ENCODE peak calls at places on chromosomes 4 and X, in four cellular contexts. S is K562, H is A549, G is AG04449. Q is an unnamed sample.

GRCh38 chr4:188417181-188417580 is 277.9 kb downstream of the TRIML1 start:
- DNase-seq in S (no peak), H (peak), G (no peak), Q (no peak)

GRCh38 chr4:178941975-178942374 is 1499.7 kb upstream of the AGA start:
- DNase-seq in S (no peak), H (no peak), G (no peak), Q (no peak)

GRCh38 chr4:16665942-16666586 is 232.4 kb downstream of the LDB2 start:
- DNase-seq in S (no peak), H (no peak), G (no peak), Q (no peak)

GRCh38 chr4:118327554-118328241 is 25.1 kb downstream of the PRSS12 start:
- DNase-seq in S (no peak), H (no peak), G (peak), Q (peak)

GRCh38 chr4:10371869-10372471 is 85.3 kb downstream of the ZNF518B start:
- DNase-seq in S (peak), H (no peak), G (no peak), Q (no peak)

GRCh38 chr4:60396680-60397079 is 803.4 kb upstream of the ADGRL3 start:
- DNase-seq in S (no peak), H (no peak), G (no peak), Q (no peak)

GRCh38 chr4:1772869-1773538 is 20.1 kb upstream of the FGFR3 start:
- DNase-seq in S (no peak), H (no peak), G (no peak), Q (no peak)

GRCh38 chr4:105149771-105150170 is 3.1 kb downstream of the TET2 start:
- DNase-seq in S (no peak), H (no peak), G (no peak), Q (no peak)

GRCh38 chrX:121854614-121854911 is 807.2 kb downstream of the GLUD2 start:
- DNase-seq in S (no peak), H (no peak), G (no peak), Q (no peak)

GRCh38 chr4:25351777-25352421 is 25.2 kb upstream of the ANAPC4 start:
- DNase-seq in S (no peak), H (no peak), G (peak), Q (no peak)

GRCh38 chr4:184810720-184811119 is 15.0 kb downstream of the ACSL1 start:
- DNase-seq in S (no peak), H (no peak), G (no peak), Q (no peak)

GRCh38 chrX:132564026-132564425 is 75.2 kb upstream of the MBNL3 start:
- DNase-seq in S (no peak), H (no peak), G (no peak), Q (no peak)

GRCh38 chr4:139609647-139610046 is 53.6 kb upstream of the SETD7 start:
- DNase-seq in S (no peak), H (peak), G (no peak), Q (peak)

GRCh38 chr4:92952426-92952825 is 648.7 kb downstream of the GRID2 start:
- DNase-seq in S (no peak), H (no peak), G (no peak), Q (no peak)

GRCh38 chr4:158810487-158811215 is 41.8 kb downstream of the FNIP2 start:
- DNase-seq in S (no peak), H (peak), G (peak), Q (peak)

GRCh38 chrX:137234651-137235402 is 201.0 kb upstream of the GPR101 start:
- DNase-seq in S (no peak), H (no peak), G (no peak), Q (no peak)

GRCh38 chrX:22559506-22559905 is 286.8 kb downstream of the CBLL2 start:
- DNase-seq in S (no peak), H (no peak), G (no peak), Q (no peak)

GRCh38 chr4:70734971-70735370 is 13.2 kb downstream of the RUFY3 start:
- DNase-seq in S (no peak), H (no peak), G (no peak), Q (no peak)

GRCh38 chrX:78024349-78025108 is 55.1 kb upstream of the PGAM4 start:
- DNase-seq in S (peak), H (peak), G (no peak), Q (no peak)

GRCh38 chrX:16712116-16712824 is at the start of gene CTPS2:
- DNase-seq in S (peak), H (peak), G (no peak), Q (no peak)

GRCh38 chr4:67897686-67898085 is 13.9 kb upstream of the TMPRSS11D start:
- DNase-seq in S (no peak), H (no peak), G (no peak), Q (no peak)

GRCh38 chr4:172009461-172009860 is 196.3 kb downstream of the GALNTL6 start:
- DNase-seq in S (no peak), H (no peak), G (no peak), Q (no peak)

GRCh38 chr4:181855307-181855706 is 387.9 kb upstream of the TENM3 start:
- DNase-seq in S (no peak), H (no peak), G (no peak), Q (no peak)

GRCh38 chr4:76306882-76307669 is 543 bp downstream of the STBD1 start:
- DNase-seq in S (no peak), H (peak), G (no peak), Q (no peak)

GRCh38 chr4:6425911-6426310 is 46.5 kb downstream of the PPP2R2C start:
- DNase-seq in S (no peak), H (no peak), G (no peak), Q (no peak)

GRCh38 chr4:77695769-77696168 is 90.1 kb downstream of the CXCL13 start:
- DNase-seq in S (peak), H (peak), G (peak), Q (peak)

GRCh38 chrX:88613338-88613737 is 133.7 kb upstream of the CPXCR1 start:
- DNase-seq in S (no peak), H (peak), G (no peak), Q (no peak)

GRCh38 chr4:20615492-20616136 is 84.6 kb upstream of the PACRGL start:
- DNase-seq in S (no peak), H (no peak), G (no peak), Q (no peak)

GRCh38 chrX:1528186-1528883 is 8.7 kb downstream of the P2RY8 start:
- DNase-seq in S (no peak), H (no peak), G (no peak), Q (no peak)

GRCh38 chrX:41761169-41761568 is 37.2 kb downstream of the GPR82 start:
- DNase-seq in S (no peak), H (no peak), G (no peak), Q (no peak)

GRCh38 chrX:3129256-3129655 is 88.0 kb downstream of the ARSF start:
- DNase-seq in S (no peak), H (no peak), G (no peak), Q (no peak)

GRCh38 chr4:124953059-124953850 is 240.7 kb upstream of the ANKRD50 start:
- DNase-seq in S (no peak), H (no peak), G (peak), Q (peak)

GRCh38 chr4:5865896-5866599 is 26.8 kb downstream of the CRMP1 start:
- DNase-seq in S (no peak), H (no peak), G (no peak), Q (no peak)

GRCh38 chr4:88938138-88938537 is 118.8 kb downstream of the FAM13A start:
- DNase-seq in S (no peak), H (peak), G (peak), Q (peak)

GRCh38 chr4:48235050-48235449 is 34.6 kb downstream of the TEC start:
- DNase-seq in S (no peak), H (no peak), G (no peak), Q (no peak)

GRCh38 chr4:122602277-122603142 is 18.4 kb downstream of the IL21 start:
- DNase-seq in S (peak), H (peak), G (no peak), Q (no peak)

GRCh38 chrX:112613039-112613438 is 66.7 kb downstream of the LHFPL1 start:
- DNase-seq in S (no peak), H (no peak), G (no peak), Q (no peak)

GRCh38 chr4:123945301-123945700 is 548.7 kb downstream of the SPRY1 start:
- DNase-seq in S (no peak), H (no peak), G (no peak), Q (no peak)

GRCh38 chrX:40151211-40152172 is 53.7 kb upstream of the BCOR start:
- DNase-seq in S (peak), H (no peak), G (no peak), Q (no peak)
- H3K4me3 ChIP-seq in S (peak), H (no peak), G (no peak), Q (no peak)

GRCh38 chr4:180330521-180330920 is 1912.7 kb upstream of the TENM3 start:
- DNase-seq in S (no peak), H (no peak), G (no peak), Q (no peak)

GRCh38 chr4:180336494-180337090 is 1906.6 kb upstream of the TENM3 start:
- DNase-seq in S (no peak), H (no peak), G (no peak), Q (no peak)

GRCh38 chr4:180333156-180333555 is 1910.0 kb upstream of the TENM3 start:
- DNase-seq in S (no peak), H (no peak), G (no peak), Q (no peak)

DNA sequence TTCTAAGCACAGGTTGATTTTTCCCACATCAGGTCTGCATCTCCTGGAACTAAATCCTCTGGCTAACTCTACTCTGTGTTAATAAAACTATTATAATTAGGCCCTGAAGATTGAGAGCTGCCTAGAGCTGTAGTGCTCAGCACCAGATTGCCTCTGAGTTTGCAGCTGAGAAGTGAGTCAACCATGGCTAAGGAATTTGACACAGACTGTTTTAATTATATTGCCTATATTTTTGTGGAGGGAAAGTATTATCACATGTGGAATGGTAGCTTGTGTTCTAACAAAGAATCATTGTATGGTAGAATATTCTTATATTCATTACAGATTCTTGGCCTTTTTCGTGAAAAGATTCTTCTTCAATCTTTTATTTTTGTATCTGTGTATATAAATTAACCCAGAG is 1907.6 kb upstream of the TENM3 start:
- DNase-seq in S (no peak), H (no peak), G (no peak), Q (no peak)
- H3K4me3 ChIP-seq in S (no peak), H (no peak), G (no peak), Q (no peak)

GRCh38 chrX:102516314-102516936 is at the start of gene TMSB15A:
- DNase-seq in S (peak), H (peak), G (no peak), Q (peak)
- H3K4me3 ChIP-seq in S (peak), H (peak), G (peak), Q (peak)

GRCh38 chr4:40211224-40212185 is 14.7 kb downstream of the RHOH start:
- DNase-seq in S (no peak), H (no peak), G (no peak), Q (no peak)
- H3K4me3 ChIP-seq in S (no peak), H (no peak), G (no peak), Q (no peak)

GRCh38 chr4:176788248-176788647 is 4.5 kb downstream of the VEGFC start:
- DNase-seq in S (no peak), H (no peak), G (no peak), Q (no peak)
- H3K4me3 ChIP-seq in S (no peak), H (no peak), G (peak), Q (no peak)

GRCh38 chrX:10508891-10509290 is 111.5 kb downstream of the MID1 start:
- DNase-seq in S (no peak), H (no peak), G (no peak), Q (no peak)

GRCh38 chrX:10507876-10508275 is 112.5 kb downstream of the MID1 start:
- DNase-seq in S (no peak), H (no peak), G (no peak), Q (no peak)

GRCh38 chrX:10505726-10506125 is 114.7 kb downstream of the MID1 start:
- DNase-seq in S (no peak), H (no peak), G (no peak), Q (no peak)

GRCh38 chrX:10506781-10507180 is 113.6 kb downstream of the MID1 start:
- DNase-seq in S (no peak), H (no peak), G (no peak), Q (no peak)

DNA sequence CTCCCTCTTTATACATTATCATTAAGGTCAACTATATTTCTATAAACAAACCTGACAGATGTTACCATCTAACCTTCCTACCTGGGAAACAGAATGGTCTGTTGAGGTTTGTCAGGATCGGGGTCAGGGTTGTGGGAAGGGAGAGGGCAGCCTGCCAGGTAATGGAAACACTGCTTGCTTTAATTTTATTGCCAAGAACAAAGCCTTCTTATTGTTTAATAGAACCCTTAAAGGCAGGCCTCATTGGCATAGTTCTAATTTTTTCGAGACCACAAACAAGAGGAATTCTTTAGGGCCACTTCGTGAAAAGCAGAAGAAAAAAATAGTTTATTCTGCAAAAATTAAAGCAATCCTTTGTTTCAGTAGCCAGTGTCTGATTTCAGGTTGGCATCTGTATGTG is 113.2 kb downstream of the MID1 start:
- DNase-seq in S (no peak), H (no peak), G (no peak), Q (no peak)
- H3K4me3 ChIP-seq in S (no peak), H (no peak), G (no peak), Q (no peak)